ENCODE peak calls at places on chromosomes 3 and 15, in nine cellular contexts. One of them, this sample, is unnamed. For H3K4me1, the result is how much of the 10 kb centered on the place peaks cover.

GRCh38 chr3:196740476-196741400 is 1.1 kb downstream of the PAK2 start:
- DNase-seq in psoas muscle: peak
- DNase-seq in PC-9: no peak
- DNase-seq in SK-N-SH: peak
- DNase-seq in right lobe of liver: no peak
- DNase-seq in HepG2: peak
- DNase-seq in fibroblast of lung: peak
- DNase-seq in colonic mucosa: peak
- DNase-seq in CD8-positive, alpha-beta T cell: no peak
- DNase-seq in this sample: no peak

GRCh38 chr3:33211444-33211843 is 7.2 kb downstream of the SUSD5 start:
- DNase-seq in CD8-positive, alpha-beta T cell: no peak
- DNase-seq in psoas muscle: no peak
- DNase-seq in colonic mucosa: no peak
- DNase-seq in right lobe of liver: no peak
- DNase-seq in fibroblast of lung: peak
- DNase-seq in SK-N-SH: no peak
- DNase-seq in HepG2: no peak
- DNase-seq in PC-9: peak
- DNase-seq in this sample: peak

GRCh38 chr3:171407746-171408145 is 52.5 kb downstream of the TNIK start:
- DNase-seq in psoas muscle: no peak
- DNase-seq in colonic mucosa: no peak
- DNase-seq in HepG2: no peak
- DNase-seq in right lobe of liver: no peak
- DNase-seq in fibroblast of lung: peak
- DNase-seq in SK-N-SH: no peak
- DNase-seq in PC-9: no peak
- DNase-seq in CD8-positive, alpha-beta T cell: no peak
- DNase-seq in this sample: no peak

GRCh38 chr15:82647835-82648256 is 683 bp upstream of the CPEB1 start:
- DNase-seq in PC-9: no peak
- DNase-seq in fibroblast of lung: no peak
- DNase-seq in psoas muscle: peak
- DNase-seq in HepG2: no peak
- DNase-seq in right lobe of liver: no peak
- DNase-seq in SK-N-SH: peak
- DNase-seq in colonic mucosa: no peak
- DNase-seq in CD8-positive, alpha-beta T cell: peak
- DNase-seq in this sample: peak

GRCh38 chr3:149512073-149512782 is 37.7 kb downstream of the TM4SF4 start:
- DNase-seq in HepG2: peak
- DNase-seq in CD8-positive, alpha-beta T cell: peak
- DNase-seq in psoas muscle: peak
- DNase-seq in fibroblast of lung: peak
- DNase-seq in colonic mucosa: peak
- DNase-seq in PC-9: peak
- DNase-seq in SK-N-SH: peak
- DNase-seq in right lobe of liver: peak
- DNase-seq in this sample: peak

GRCh38 chr3:146374146-146374545 is 95.2 kb downstream of the PLSCR2 start:
- DNase-seq in fibroblast of lung: peak
- DNase-seq in SK-N-SH: no peak
- DNase-seq in right lobe of liver: no peak
- DNase-seq in psoas muscle: no peak
- DNase-seq in HepG2: no peak
- DNase-seq in colonic mucosa: no peak
- DNase-seq in PC-9: no peak
- DNase-seq in CD8-positive, alpha-beta T cell: no peak
- DNase-seq in this sample: no peak

GRCh38 chr3:58639001-58639400 is 27.6 kb downstream of the FAM3D start:
- DNase-seq in right lobe of liver: no peak
- DNase-seq in fibroblast of lung: peak
- DNase-seq in PC-9: no peak
- DNase-seq in SK-N-SH: no peak
- DNase-seq in CD8-positive, alpha-beta T cell: no peak
- DNase-seq in psoas muscle: no peak
- DNase-seq in colonic mucosa: no peak
- DNase-seq in HepG2: no peak
- DNase-seq in this sample: no peak

GRCh38 chr3:194476784-194477183 is 10.0 kb downstream of the ATP13A3 start:
- DNase-seq in right lobe of liver: no peak
- DNase-seq in colonic mucosa: peak
- DNase-seq in fibroblast of lung: no peak
- DNase-seq in HepG2: no peak
- DNase-seq in PC-9: no peak
- DNase-seq in CD8-positive, alpha-beta T cell: no peak
- DNase-seq in psoas muscle: no peak
- DNase-seq in SK-N-SH: no peak
- DNase-seq in this sample: peak

GRCh38 chr15:99343836-99344551 is 92.7 kb downstream of the LRRC28 start:
- DNase-seq in SK-N-SH: peak
- DNase-seq in colonic mucosa: no peak
- DNase-seq in psoas muscle: peak
- DNase-seq in right lobe of liver: no peak
- DNase-seq in CD8-positive, alpha-beta T cell: peak
- DNase-seq in fibroblast of lung: peak
- DNase-seq in PC-9: no peak
- DNase-seq in HepG2: no peak
- DNase-seq in this sample: peak

GRCh38 chr15:31398677-31399260 is 72.1 kb downstream of the KLF13 start:
- DNase-seq in SK-N-SH: no peak
- DNase-seq in HepG2: peak
- DNase-seq in right lobe of liver: no peak
- DNase-seq in CD8-positive, alpha-beta T cell: no peak
- DNase-seq in colonic mucosa: peak
- DNase-seq in fibroblast of lung: no peak
- DNase-seq in PC-9: no peak
- DNase-seq in psoas muscle: no peak
- DNase-seq in this sample: peak

GRCh38 chr3:56725175-56725574 is 42.1 kb upstream of the TASOR start:
- DNase-seq in PC-9: no peak
- DNase-seq in psoas muscle: no peak
- DNase-seq in fibroblast of lung: peak
- DNase-seq in right lobe of liver: no peak
- DNase-seq in colonic mucosa: no peak
- DNase-seq in CD8-positive, alpha-beta T cell: peak
- DNase-seq in HepG2: no peak
- DNase-seq in SK-N-SH: no peak
- DNase-seq in this sample: peak

GRCh38 chr15:92384391-92384790 is 9.3 kb upstream of the ST8SIA2 start:
- DNase-seq in psoas muscle: no peak
- DNase-seq in CD8-positive, alpha-beta T cell: no peak
- DNase-seq in PC-9: no peak
- DNase-seq in fibroblast of lung: no peak
- DNase-seq in SK-N-SH: no peak
- DNase-seq in colonic mucosa: no peak
- DNase-seq in HepG2: no peak
- DNase-seq in right lobe of liver: no peak
- DNase-seq in this sample: no peak

GRCh38 chr15:76467136-76467535 is 130.6 kb downstream of the ISL2 start:
- DNase-seq in PC-9: no peak
- DNase-seq in SK-N-SH: no peak
- DNase-seq in psoas muscle: no peak
- DNase-seq in CD8-positive, alpha-beta T cell: no peak
- DNase-seq in colonic mucosa: no peak
- DNase-seq in fibroblast of lung: no peak
- DNase-seq in right lobe of liver: no peak
- DNase-seq in HepG2: no peak
- DNase-seq in this sample: no peak

GRCh38 chr3:101381809-101382208 is 61.4 kb upstream of the IMPG2 start:
- DNase-seq in fibroblast of lung: peak
- DNase-seq in psoas muscle: no peak
- DNase-seq in right lobe of liver: no peak
- DNase-seq in HepG2: peak
- DNase-seq in CD8-positive, alpha-beta T cell: no peak
- DNase-seq in SK-N-SH: peak
- DNase-seq in colonic mucosa: no peak
- DNase-seq in PC-9: no peak
- DNase-seq in this sample: no peak

GRCh38 chr3:99023590-99024192 is 122.2 kb upstream of the DCBLD2 start:
- DNase-seq in CD8-positive, alpha-beta T cell: no peak
- DNase-seq in HepG2: peak
- DNase-seq in fibroblast of lung: peak
- DNase-seq in psoas muscle: no peak
- DNase-seq in PC-9: no peak
- DNase-seq in right lobe of liver: no peak
- DNase-seq in colonic mucosa: no peak
- DNase-seq in SK-N-SH: peak
- DNase-seq in this sample: peak

GRCh38 chr3:37707428-37708372 is 154.0 kb upstream of the CTDSPL start:
- DNase-seq in HepG2: no peak
- DNase-seq in SK-N-SH: no peak
- DNase-seq in PC-9: no peak
- DNase-seq in fibroblast of lung: no peak
- DNase-seq in right lobe of liver: no peak
- DNase-seq in CD8-positive, alpha-beta T cell: no peak
- DNase-seq in colonic mucosa: no peak
- DNase-seq in psoas muscle: peak
- DNase-seq in this sample: no peak

DNA sequence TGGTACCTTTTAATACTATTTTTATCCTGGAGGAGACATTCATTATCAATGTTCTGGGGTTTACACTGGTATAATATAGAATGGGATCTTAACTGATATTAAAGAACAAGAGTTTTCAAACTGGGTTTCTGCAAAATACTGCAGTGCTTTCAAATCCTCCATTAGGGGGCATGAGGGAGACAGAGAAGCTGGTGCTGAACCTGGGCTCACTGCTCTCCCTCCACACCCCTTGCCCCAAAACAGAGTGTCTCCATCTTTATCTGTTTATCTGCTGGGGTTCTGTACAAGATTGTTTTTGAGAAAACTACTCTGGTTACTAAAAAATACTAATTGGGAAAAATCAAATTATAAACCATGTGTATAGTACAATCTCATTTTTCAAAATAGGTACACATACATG is 41.7 kb downstream of the CADPS start:
- DNase-seq in fibroblast of lung: peak
- DNase-seq in psoas muscle: no peak
- DNase-seq in HepG2: peak
- DNase-seq in right lobe of liver: no peak
- DNase-seq in colonic mucosa: no peak
- DNase-seq in SK-N-SH: peak
- DNase-seq in CD8-positive, alpha-beta T cell: no peak
- DNase-seq in PC-9: no peak
- DNase-seq in this sample: no peak
- TF ChIP-seq CTCF in fibroblast of lung: peak
- TF ChIP-seq CTCF in psoas muscle: no peak
- TF ChIP-seq CTCF in HepG2: peak
- TF ChIP-seq CTCF in right lobe of liver: peak
- TF ChIP-seq CTCF in colonic mucosa: no peak
- TF ChIP-seq CTCF in SK-N-SH: peak
- TF ChIP-seq CTCF in CD8-positive, alpha-beta T cell: no peak
- TF ChIP-seq CTCF in PC-9: no peak
- TF ChIP-seq CTCF in this sample: no peak

GRCh38 chr15:62492900-62493299 is 327.8 kb upstream of the C2CD4B start:
- DNase-seq in psoas muscle: no peak
- DNase-seq in HepG2: no peak
- DNase-seq in colonic mucosa: no peak
- DNase-seq in CD8-positive, alpha-beta T cell: no peak
- DNase-seq in right lobe of liver: no peak
- DNase-seq in fibroblast of lung: no peak
- DNase-seq in SK-N-SH: peak
- DNase-seq in PC-9: no peak
- DNase-seq in this sample: no peak
- H3K4me1 ChIP-seq in psoas muscle: under half
- H3K4me1 ChIP-seq in HepG2: under half
- H3K4me1 ChIP-seq in colonic mucosa: under half
- H3K4me1 ChIP-seq in CD8-positive, alpha-beta T cell: under half
- H3K4me1 ChIP-seq in right lobe of liver: under half
- H3K4me1 ChIP-seq in fibroblast of lung: under half
- H3K4me1 ChIP-seq in SK-N-SH: under half
- H3K4me1 ChIP-seq in PC-9: under half
- H3K4me1 ChIP-seq in this sample: under half

GRCh38 chr15:66252411-66253295 is 897 bp downstream of the MEGF11 start:
- DNase-seq in PC-9: peak
- DNase-seq in colonic mucosa: peak
- DNase-seq in right lobe of liver: peak
- DNase-seq in SK-N-SH: peak
- DNase-seq in fibroblast of lung: peak
- DNase-seq in CD8-positive, alpha-beta T cell: peak
- DNase-seq in HepG2: peak
- DNase-seq in psoas muscle: peak
- DNase-seq in this sample: peak
- TF ChIP-seq CTCF in PC-9: peak
- TF ChIP-seq CTCF in colonic mucosa: peak
- TF ChIP-seq CTCF in right lobe of liver: peak
- TF ChIP-seq CTCF in SK-N-SH: peak
- TF ChIP-seq CTCF in fibroblast of lung: peak
- TF ChIP-seq CTCF in CD8-positive, alpha-beta T cell: peak
- TF ChIP-seq CTCF in HepG2: peak
- TF ChIP-seq CTCF in psoas muscle: peak
- TF ChIP-seq CTCF in this sample: peak

GRCh38 chr3:142124243-142124642 is 25.1 kb downstream of the TFDP2 start:
- DNase-seq in SK-N-SH: no peak
- DNase-seq in CD8-positive, alpha-beta T cell: no peak
- DNase-seq in psoas muscle: no peak
- DNase-seq in colonic mucosa: no peak
- DNase-seq in right lobe of liver: no peak
- DNase-seq in HepG2: no peak
- DNase-seq in fibroblast of lung: no peak
- DNase-seq in PC-9: no peak
- DNase-seq in this sample: no peak

GRCh38 chr3:142117052-142117451 is 32.3 kb downstream of the TFDP2 start:
- DNase-seq in right lobe of liver: no peak
- DNase-seq in HepG2: peak
- DNase-seq in CD8-positive, alpha-beta T cell: no peak
- DNase-seq in colonic mucosa: peak
- DNase-seq in fibroblast of lung: peak
- DNase-seq in psoas muscle: no peak
- DNase-seq in SK-N-SH: no peak
- DNase-seq in PC-9: peak
- DNase-seq in this sample: no peak

GRCh38 chr3:142115927-142116668 is 33.2 kb downstream of the TFDP2 start:
- DNase-seq in fibroblast of lung: no peak
- DNase-seq in psoas muscle: no peak
- DNase-seq in PC-9: no peak
- DNase-seq in right lobe of liver: no peak
- DNase-seq in CD8-positive, alpha-beta T cell: no peak
- DNase-seq in HepG2: no peak
- DNase-seq in colonic mucosa: no peak
- DNase-seq in SK-N-SH: no peak
- DNase-seq in this sample: no peak

GRCh38 chr3:142117452-142117851 is 31.9 kb downstream of the TFDP2 start:
- DNase-seq in psoas muscle: no peak
- DNase-seq in right lobe of liver: no peak
- DNase-seq in fibroblast of lung: no peak
- DNase-seq in HepG2: no peak
- DNase-seq in colonic mucosa: no peak
- DNase-seq in SK-N-SH: no peak
- DNase-seq in CD8-positive, alpha-beta T cell: no peak
- DNase-seq in PC-9: no peak
- DNase-seq in this sample: no peak

DNA sequence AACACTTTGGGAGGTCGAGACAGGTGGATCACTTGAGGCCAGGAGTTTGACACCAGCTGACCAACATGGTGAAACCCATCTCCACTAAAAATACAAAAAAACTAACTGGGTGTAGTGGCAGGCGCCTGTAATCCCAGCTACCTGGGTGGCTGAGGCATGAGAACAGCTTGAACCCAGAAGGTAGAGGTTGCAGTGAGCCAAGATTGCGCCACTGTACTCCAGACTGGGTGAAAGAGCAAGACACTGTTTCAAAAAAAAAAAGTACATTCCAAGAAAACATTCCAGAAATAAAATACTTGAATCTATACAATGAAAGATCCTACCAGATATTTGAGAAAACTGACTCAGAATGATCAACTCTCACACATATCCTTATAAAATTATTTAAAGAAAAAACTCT is 30.4 kb downstream of the TFDP2 start:
- DNase-seq in SK-N-SH: no peak
- DNase-seq in fibroblast of lung: no peak
- DNase-seq in PC-9: no peak
- DNase-seq in CD8-positive, alpha-beta T cell: no peak
- DNase-seq in psoas muscle: no peak
- DNase-seq in HepG2: no peak
- DNase-seq in right lobe of liver: no peak
- DNase-seq in colonic mucosa: no peak
- DNase-seq in this sample: no peak
- H3K4me1 ChIP-seq in SK-N-SH: under half
- H3K4me1 ChIP-seq in fibroblast of lung: under half
- H3K4me1 ChIP-seq in PC-9: under half
- H3K4me1 ChIP-seq in CD8-positive, alpha-beta T cell: under half
- H3K4me1 ChIP-seq in psoas muscle: under half
- H3K4me1 ChIP-seq in HepG2: under half
- H3K4me1 ChIP-seq in right lobe of liver: under half
- H3K4me1 ChIP-seq in colonic mucosa: under half
- H3K4me1 ChIP-seq in this sample: under half